ENCODE peak calls at places on chromosomes 7 and 10, in nine cellular contexts. I is heart left ventricle, R is gastrocnemius medialis, L is pancreas, N is neural progenitor cell, B is SJCRH30, H is HCT116, G is osteoblast, Q is adipocyte. C is an unnamed sample. For H3K4me1 and H3K27me3, the result is how much of the 10 kb centered on the place peaks cover.

GRCh38 chr7:65722361-65722792 is 150.5 kb upstream of the VKORC1L1 start:
- DNase-seq in Q (peak), R (peak), I (no peak), N (peak), G (peak), L (peak), B (peak), H (peak), C (peak)

GRCh38 chr10:49379596-49380410 is 16.1 kb downstream of the DRGX start:
- DNase-seq in R (no peak), I (no peak), G (no peak), N (no peak), Q (no peak), B (no peak), H (peak), L (no peak), C (no peak)

GRCh38 chr10:92291921-92292860 is 1.2 kb downstream of the MARCHF5 start:
- DNase-seq in H (peak), I (no peak), G (no peak), L (no peak), N (peak), B (peak), R (peak), Q (peak), C (peak)

GRCh38 chr7:74094224-74095095 is 10.9 kb downstream of the LIMK1 start:
- DNase-seq in R (peak), N (peak), Q (peak), H (peak), B (peak), I (peak), G (peak), L (no peak), C (peak)

GRCh38 chr7:25857376-25858067 is 294.5 kb upstream of the NFE2L3 start:
- DNase-seq in G (peak), R (peak), Q (peak), I (no peak), L (no peak), N (peak), H (no peak), B (peak), C (no peak)

GRCh38 chr10:97490592-97490991 is 7.6 kb downstream of the MMS19 start:
- DNase-seq in Q (peak), G (no peak), H (no peak), B (no peak), N (no peak), R (peak), L (no peak), I (no peak), C (no peak)

GRCh38 chr10:102582181-102582580 is 62.1 kb upstream of the TRIM8 start:
- DNase-seq in B (no peak), L (no peak), Q (no peak), I (no peak), N (no peak), R (no peak), G (no peak), H (no peak), C (no peak)

GRCh38 chr10:6669269-6669859 is 89.3 kb upstream of the PRKCQ start:
- DNase-seq in N (peak), B (peak), Q (peak), G (no peak), L (no peak), H (peak), I (no peak), R (no peak), C (no peak)

GRCh38 chr7:138979226-138979979 is 1.8 kb downstream of the KIAA1549 start:
- DNase-seq in H (peak), Q (peak), L (no peak), B (peak), G (peak), N (no peak), R (no peak), I (no peak), C (no peak)

GRCh38 chr7:138981332-138982203 is at the start of gene KIAA1549:
- DNase-seq in R (no peak), L (peak), H (peak), Q (peak), I (peak), N (peak), B (peak), G (peak), C (peak)

GRCh38 chr7:138982204-138982623 is 1.0 kb upstream of the KIAA1549 start:
- DNase-seq in G (no peak), I (no peak), N (no peak), H (no peak), B (no peak), L (no peak), Q (peak), R (no peak), C (no peak)

GRCh38 chr7:138979988-138980574 is 1.1 kb downstream of the KIAA1549 start:
- DNase-seq in H (no peak), R (no peak), Q (peak), N (peak), B (peak), L (no peak), I (no peak), G (no peak), C (peak)

DNA sequence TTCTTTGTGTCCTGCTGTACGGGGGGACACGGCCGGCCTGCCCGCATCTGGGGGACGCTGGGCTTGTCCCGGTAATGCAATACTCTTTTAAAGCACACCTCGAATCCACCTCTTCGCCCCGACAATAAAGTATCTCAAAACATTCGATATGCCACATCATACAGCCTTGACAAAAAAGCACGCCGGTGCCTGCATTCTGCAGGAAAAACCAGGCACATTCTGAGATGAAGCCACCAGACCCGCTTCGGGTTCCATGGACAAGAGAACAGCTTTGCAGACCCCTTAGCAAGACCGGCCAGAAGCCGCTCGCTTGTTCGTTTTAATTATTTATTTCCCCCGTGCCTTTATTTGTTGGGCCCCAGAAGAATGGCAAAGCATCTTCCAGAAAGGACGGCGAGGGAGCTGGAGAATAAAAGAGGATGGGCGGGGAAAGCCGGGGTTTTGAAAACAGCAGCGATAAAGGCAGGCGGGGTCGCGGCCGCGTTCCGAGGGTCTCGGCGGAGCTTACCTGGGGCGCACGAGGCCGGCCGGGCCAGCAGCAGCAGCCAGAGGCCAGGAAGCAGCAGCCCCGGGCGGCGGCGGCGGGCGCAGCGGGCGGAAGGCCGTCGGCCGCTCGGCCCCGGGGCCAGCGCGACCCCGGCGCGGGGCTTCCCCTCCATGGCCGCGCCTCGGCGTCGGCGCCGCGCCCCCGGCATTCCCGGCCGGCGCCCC is 459 bp downstream of the KIAA1549 start:
- DNase-seq in L (no peak), I (peak), B (peak), N (no peak), H (no peak), R (no peak), G (no peak), Q (no peak), C (peak)
- H3K4me1 ChIP-seq in L (under half), I (under half), B (under half), N (under half), H (under half), R (under half), G (under half), Q (under half), C (under half)

GRCh38 chr10:100705139-100705538 is 40.2 kb upstream of the PAX2 start:
- DNase-seq in I (no peak), N (no peak), L (no peak), H (peak), R (no peak), B (no peak), G (no peak), Q (no peak), C (no peak)
- H3K4me3 ChIP-seq in I (no peak), N (no peak), L (no peak), H (no peak), R (no peak), B (no peak), G (no peak), Q (no peak), C (no peak)

DNA sequence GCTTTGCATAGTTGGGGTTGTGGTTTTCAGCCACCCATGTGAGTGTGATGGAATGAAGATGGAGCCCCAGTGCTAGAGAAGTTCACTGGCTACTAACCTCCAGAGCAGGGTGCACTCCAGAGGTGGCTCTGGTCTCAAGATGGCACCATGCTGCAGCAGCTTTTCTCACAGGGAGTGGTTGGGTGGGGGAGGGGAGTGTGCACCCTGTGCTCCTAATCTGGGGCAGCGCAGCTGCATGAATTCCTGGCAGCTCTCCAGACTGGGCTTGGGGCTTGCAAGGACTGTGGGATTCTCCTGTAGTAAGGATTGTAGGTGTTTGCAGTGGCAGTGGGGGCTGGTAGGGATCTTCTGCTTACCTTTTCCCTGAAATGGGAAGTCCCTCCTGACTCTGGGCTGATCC is 23.7 kb downstream of the PHTF2 start:
- DNase-seq in R (no peak), I (no peak), H (no peak), L (no peak), B (no peak), G (no peak), N (no peak), Q (no peak), C (peak)
- H3K27me3 ChIP-seq in R (under half), I (under half), H (under half), L (under half), B (under half), G (under half), N (under half), Q (under half), C (under half)

GRCh38 chr10:125010362-125010761 is 68.4 kb downstream of the ZRANB1 start:
- DNase-seq in G (no peak), Q (no peak), B (no peak), N (no peak), H (no peak), L (no peak), R (peak), I (no peak), C (no peak)

GRCh38 chr10:125009580-125010235 is 67.8 kb downstream of the ZRANB1 start:
- DNase-seq in I (no peak), G (peak), R (peak), L (peak), N (no peak), Q (no peak), H (no peak), B (no peak), C (no peak)

GRCh38 chr10:125007436-125007835 is 65.5 kb downstream of the ZRANB1 start:
- DNase-seq in Q (no peak), R (no peak), L (no peak), I (no peak), H (no peak), B (no peak), N (no peak), G (peak), C (no peak)

GRCh38 chr10:125006921-125007391 is 65.0 kb downstream of the ZRANB1 start:
- DNase-seq in L (no peak), N (no peak), Q (peak), R (peak), G (peak), H (no peak), B (no peak), I (peak), C (peak)

DNA sequence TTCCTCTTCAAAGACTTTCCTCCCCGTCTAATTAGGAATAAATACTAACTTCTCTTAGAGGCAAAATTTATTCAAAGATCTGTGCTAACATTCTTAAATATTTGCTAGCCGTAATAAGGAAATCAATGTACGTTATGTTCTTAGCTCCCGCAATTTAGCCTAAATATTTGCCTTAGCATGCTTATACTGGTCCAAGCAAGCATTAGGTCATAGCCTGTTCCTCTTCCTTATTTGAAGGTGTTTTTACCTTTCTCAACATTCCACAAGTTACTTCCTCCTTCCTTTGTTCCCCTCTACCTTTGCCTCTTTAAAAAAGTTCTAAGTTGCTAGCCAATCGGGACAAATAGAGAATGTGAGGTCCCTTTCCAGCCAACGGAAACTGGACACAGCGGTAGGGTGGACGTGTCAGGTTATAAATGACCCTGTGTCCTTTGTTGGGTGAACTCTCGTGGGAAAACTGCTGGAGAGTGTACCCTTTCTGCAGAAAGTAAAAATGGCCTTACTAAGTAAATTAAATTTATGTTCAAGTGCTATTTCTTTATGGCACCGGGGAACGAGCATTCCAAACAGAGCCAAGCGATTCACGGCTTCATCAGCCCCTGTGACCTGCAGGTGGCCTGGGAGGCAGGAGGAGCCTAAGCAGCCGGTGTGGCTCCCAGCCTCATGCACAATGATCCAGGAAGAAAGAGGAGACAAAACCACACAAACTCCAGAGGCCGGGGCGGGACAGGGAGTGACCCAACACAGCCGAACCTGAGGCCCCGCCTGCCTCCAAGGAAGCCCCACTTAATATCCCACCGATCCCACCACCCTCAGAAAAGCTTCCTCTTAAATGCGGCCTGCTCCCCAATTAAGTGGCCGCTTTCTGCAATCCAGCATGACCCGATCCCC is 67.0 kb downstream of the ZRANB1 start:
- DNase-seq in N (peak), I (peak), Q (no peak), B (no peak), H (no peak), L (peak), G (peak), R (peak), C (no peak)
- H3K4me1 ChIP-seq in N (under half), I (half or more), Q (under half), B (under half), H (under half), L (under half), G (under half), R (half or more), C (under half)

GRCh38 chr7:95472521-95473160 is 13.1 kb upstream of the ASB4 start:
- DNase-seq in B (peak), R (no peak), L (no peak), N (peak), G (peak), H (no peak), Q (peak), I (no peak), C (no peak)

GRCh38 chr7:95469850-95470249 is 15.9 kb upstream of the ASB4 start:
- DNase-seq in R (no peak), Q (no peak), B (peak), N (peak), H (no peak), G (no peak), L (no peak), I (no peak), C (no peak)

GRCh38 chr7:95469187-95469586 is 16.6 kb upstream of the ASB4 start:
- DNase-seq in I (no peak), L (no peak), H (no peak), Q (no peak), R (no peak), B (no peak), N (no peak), G (no peak), C (no peak)

GRCh38 chr7:95470452-95470851 is 15.3 kb upstream of the ASB4 start:
- DNase-seq in I (no peak), H (no peak), L (no peak), G (no peak), N (peak), R (no peak), Q (no peak), B (peak), C (no peak)

DNA sequence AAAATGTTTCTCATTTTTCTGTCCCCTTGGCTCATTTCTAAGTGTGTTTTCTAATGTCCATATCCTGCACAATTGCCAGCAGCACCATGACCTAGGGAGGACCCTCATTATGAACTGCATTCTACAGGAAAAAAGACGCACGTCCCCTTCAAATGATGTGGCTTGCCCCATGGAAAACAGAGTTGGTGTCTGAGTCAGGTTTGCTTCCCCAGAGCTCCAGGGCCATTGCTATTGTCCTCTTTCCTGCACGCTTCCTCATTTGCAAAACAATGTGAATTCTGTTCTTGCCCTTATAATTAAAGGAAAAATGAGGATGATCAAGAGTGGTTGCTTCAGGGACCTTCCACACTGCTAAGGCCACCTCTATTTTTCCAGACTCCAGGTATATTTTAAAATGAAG is 14.7 kb upstream of the ASB4 start:
- DNase-seq in R (no peak), G (no peak), L (no peak), I (no peak), B (no peak), N (peak), H (no peak), Q (no peak), C (no peak)
- H3K4me3 ChIP-seq in R (no peak), G (no peak), L (no peak), I (no peak), B (no peak), N (no peak), H (no peak), Q (no peak), C (no peak)

DNA sequence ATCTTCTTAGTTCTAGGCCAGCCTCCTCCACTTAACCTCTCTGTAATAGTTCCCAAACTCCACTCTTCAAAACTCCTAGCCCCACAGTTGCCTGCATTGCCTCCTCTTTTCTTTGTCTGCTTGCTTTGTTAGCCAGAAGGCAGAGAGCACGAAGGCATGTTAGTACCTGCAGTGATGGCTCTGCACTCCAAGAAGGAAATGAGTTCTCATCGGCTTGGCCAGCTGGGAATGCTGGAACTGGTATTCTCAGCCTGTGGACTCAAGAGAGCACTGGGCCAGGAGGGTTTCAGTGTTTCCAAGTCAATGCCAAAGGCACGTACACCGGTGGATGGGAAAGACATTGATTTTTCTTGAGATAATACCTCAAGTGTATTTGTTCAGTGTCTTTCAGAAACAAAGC is 66.3 kb upstream of the HABP2 start:
- DNase-seq in N (no peak), I (no peak), L (no peak), H (no peak), Q (no peak), G (no peak), R (no peak), B (no peak), C (no peak)
- H3K27me3 ChIP-seq in N (under half), I (under half), L (under half), H (under half), Q (under half), G (under half), R (under half), B (under half), C (under half)

DNA sequence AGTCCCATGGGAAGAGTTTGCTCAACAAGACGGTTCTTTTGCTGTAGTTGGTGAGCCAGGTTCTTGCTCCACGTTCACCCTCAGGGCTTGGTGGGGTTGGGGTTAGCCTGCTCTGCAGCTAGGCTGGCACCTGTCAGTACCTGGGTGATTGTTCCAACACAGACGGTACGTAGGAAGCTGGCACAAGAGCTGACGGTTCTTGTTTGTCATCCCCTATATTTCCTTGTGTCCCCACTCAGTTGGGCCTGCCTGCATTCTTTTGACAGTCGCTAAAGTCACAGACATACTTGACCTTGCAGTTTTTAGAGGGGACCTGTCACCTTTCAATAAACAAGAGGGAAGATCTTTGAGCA is 40.2 kb upstream of the SYPL1 start:
- DNase-seq in G (no peak), H (no peak), I (no peak), Q (no peak), L (no peak), B (no peak), N (no peak), R (no peak), C (no peak)
- H3K4me1 ChIP-seq in G (under half), H (under half), I (under half), Q (under half), L (under half), B (under half), N (under half), R (under half), C (under half)

GRCh38 chr7:127254163-127254684 is 1.5 kb upstream of the GRM8 start:
- DNase-seq in N (no peak), L (no peak), B (peak), Q (no peak), H (no peak), G (peak), I (no peak), R (no peak), C (no peak)
- H3K4me3 ChIP-seq in N (peak), L (peak), B (peak), Q (peak), H (peak), G (peak), I (peak), R (peak), C (peak)

GRCh38 chr10:110304780-110305421 is at the start of gene SMNDC1:
- DNase-seq in R (peak), I (peak), G (peak), B (peak), L (peak), Q (peak), N (peak), H (peak), C (peak)
- H3K27me3 ChIP-seq in R (under half), I (under half), G (under half), B (under half), L (under half), Q (under half), N (under half), H (under half), C (under half)

DNA sequence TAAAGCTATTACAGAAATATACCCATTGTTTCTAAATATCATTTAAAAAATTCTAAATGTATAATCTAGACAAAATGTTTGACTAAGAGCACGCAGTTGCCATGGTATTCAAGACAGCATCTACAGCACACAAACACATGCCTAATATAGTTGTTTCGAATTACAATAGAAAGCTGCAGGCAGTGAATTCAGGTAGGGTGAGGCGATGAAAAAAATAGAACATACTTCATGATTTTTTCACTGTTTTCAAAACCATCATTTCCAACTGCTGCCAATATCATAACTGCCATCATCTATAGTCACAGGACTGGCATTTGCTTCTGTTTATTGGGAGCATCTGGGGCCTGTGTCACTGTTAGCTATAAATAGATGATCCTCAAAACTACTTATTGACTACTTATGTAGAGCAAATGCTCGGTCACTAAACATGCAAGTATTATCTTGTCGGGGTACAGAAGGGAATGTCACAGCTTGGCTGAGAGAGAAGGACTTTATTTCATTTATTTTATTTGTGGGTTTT is 34.4 kb upstream of the OTUD1 start:
- DNase-seq in Q (peak), H (no peak), N (no peak), B (no peak), L (no peak), G (no peak), R (no peak), I (no peak), C (no peak)
- H3K4me1 ChIP-seq in Q (under half), H (under half), N (under half), B (under half), L (under half), G (under half), R (under half), I (under half), C (under half)

C was measured in BE2C.